ENCODE peak calls at places on chromosome 22, in six cellular contexts. F is ascending aorta; I is thoracic aorta; U is CD4-positive, CD25-positive, alpha-beta regulatory T cell; M is left ventricle myocardium inferior; K is mucosa of descending colon. L is an unnamed sample. For H3K36me3 and H3K9me3, the result is how much of the 10 kb centered on the place peaks cover.

GRCh38 chr22:36806824-36807223 is 10.0 kb downstream of the PVALB start:
- DNase-seq in M (no peak), I (no peak), U (no peak), F (no peak), K (no peak), L (no peak)

GRCh38 chr22:27993774-27994350 is 74.8 kb upstream of the PITPNB start:
- DNase-seq in K (no peak), I (no peak), M (no peak), F (peak), U (no peak), L (no peak)

GRCh38 chr22:19473578-19473977 is 5.4 kb downstream of the UFD1 start:
- DNase-seq in U (no peak), I (no peak), K (no peak), F (no peak), M (no peak), L (no peak)

GRCh38 chr22:20589614-20590476 is 82.4 kb downstream of the MED15 start:
- DNase-seq in I (no peak), F (no peak), M (no peak), K (no peak), U (no peak), L (no peak)

GRCh38 chr22:25545117-25545516 is 19.4 kb upstream of the GRK3 start:
- DNase-seq in M (no peak), K (no peak), U (no peak), F (no peak), I (no peak), L (no peak)

GRCh38 chr22:20429254-20430100 is 8.1 kb downstream of the SCARF2 start:
- DNase-seq in U (peak), I (no peak), K (peak), F (no peak), M (peak), L (peak)

GRCh38 chr22:38924197-38924952 is 33.0 kb upstream of the APOBEC3A start:
- DNase-seq in I (peak), F (peak), U (no peak), M (peak), K (peak), L (peak)

GRCh38 chr22:39214383-39215069 is 30.3 kb downstream of the PDGFB start:
- DNase-seq in F (peak), K (no peak), M (no peak), I (no peak), U (no peak), L (no peak)

GRCh38 chr22:23752090-23752691 is 1.3 kb upstream of the ZNF70 start:
- DNase-seq in U (no peak), K (no peak), I (no peak), F (no peak), M (no peak), L (no peak)

GRCh38 chr22:32831571-32831970 is 30.1 kb downstream of the TIMP3 start:
- DNase-seq in F (no peak), I (no peak), M (no peak), K (no peak), U (no peak), L (no peak)

GRCh38 chr22:26172389-26172990 is 3.2 kb downstream of the SEZ6L start:
- DNase-seq in K (peak), I (no peak), M (no peak), U (no peak), F (no peak), L (no peak)

GRCh38 chr22:36470162-36470993 is 11.1 kb downstream of the TXN2 start:
- DNase-seq in U (peak), K (peak), I (no peak), M (peak), F (peak), L (peak)

GRCh38 chr22:22684605-22685561 is 40.5 kb downstream of the GGTLC2 start:
- DNase-seq in F (peak), U (no peak), M (no peak), K (peak), I (no peak), L (no peak)

GRCh38 chr22:32202161-32202538 is 2.7 kb downstream of the RFPL2 start:
- DNase-seq in F (no peak), I (no peak), U (no peak), M (no peak), K (no peak), L (no peak)

GRCh38 chr22:27836181-27836580 is 34.6 kb upstream of the MN1 start:
- DNase-seq in K (no peak), M (no peak), F (peak), I (no peak), U (no peak), L (no peak)

GRCh38 chr22:20887375-20887774 is 28.6 kb downstream of the SNAP29 start:
- DNase-seq in K (no peak), U (no peak), I (no peak), M (no peak), F (no peak), L (no peak)

GRCh38 chr22:29332886-29333496 is 17.5 kb upstream of the RASL10A start:
- DNase-seq in F (no peak), M (no peak), U (no peak), K (no peak), I (no peak), L (no peak)

GRCh38 chr22:29335656-29336055 is 20.2 kb upstream of the RASL10A start:
- DNase-seq in U (no peak), F (no peak), K (no peak), M (no peak), I (no peak), L (no peak)

GRCh38 chr22:29336751-29337490 is 21.4 kb upstream of the RASL10A start:
- DNase-seq in I (no peak), U (no peak), F (no peak), K (no peak), M (peak), L (no peak)

GRCh38 chr22:29334148-29334547 is 18.7 kb upstream of the RASL10A start:
- DNase-seq in I (no peak), F (no peak), U (no peak), K (no peak), M (no peak), L (no peak)

DNA sequence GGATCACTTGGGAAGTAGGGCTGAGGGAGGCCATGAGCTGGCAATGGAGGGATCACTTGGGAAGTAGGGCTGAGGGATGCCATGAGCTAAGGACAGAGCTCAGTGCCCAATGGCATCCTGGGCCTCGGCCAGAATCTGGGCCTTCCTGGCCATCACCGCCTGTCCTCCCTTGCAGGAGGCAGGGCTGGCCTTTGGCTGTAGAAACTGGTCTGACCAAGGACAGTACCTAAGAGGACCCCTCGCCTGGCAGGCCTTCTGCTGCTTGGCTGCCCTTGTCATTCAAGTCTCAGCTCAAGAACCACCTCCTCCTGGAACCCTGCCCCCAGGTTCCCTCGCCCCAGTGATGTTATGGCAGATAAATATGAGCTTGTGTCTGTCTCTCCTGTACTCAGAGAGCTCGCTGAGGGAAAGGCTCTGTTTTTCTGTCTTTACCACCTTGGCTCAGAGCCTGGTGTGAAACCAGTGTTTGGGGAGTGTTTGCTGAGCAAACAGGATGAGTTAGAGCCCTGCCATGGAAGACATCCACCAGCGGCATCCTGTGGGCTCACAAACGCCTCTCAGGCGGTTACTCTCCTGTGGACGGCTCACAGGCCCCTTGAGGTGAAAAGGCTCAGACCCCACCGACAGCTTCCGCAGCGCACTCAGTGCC is 19.3 kb upstream of the RASL10A start:
- DNase-seq in K (no peak), F (no peak), I (no peak), U (no peak), M (no peak), L (no peak)
- H3K36me3 ChIP-seq in K (under half), F (half or more), I (under half), U (half or more), M (half or more), L (half or more)

GRCh38 chr22:41915035-41915782 is at the start of gene SHISA8:
- DNase-seq in M (peak), U (peak), I (no peak), K (peak), F (no peak), L (no peak)
- H3K4me3 ChIP-seq in M (peak), U (no peak), I (peak), K (no peak), F (peak), L (no peak)

DNA sequence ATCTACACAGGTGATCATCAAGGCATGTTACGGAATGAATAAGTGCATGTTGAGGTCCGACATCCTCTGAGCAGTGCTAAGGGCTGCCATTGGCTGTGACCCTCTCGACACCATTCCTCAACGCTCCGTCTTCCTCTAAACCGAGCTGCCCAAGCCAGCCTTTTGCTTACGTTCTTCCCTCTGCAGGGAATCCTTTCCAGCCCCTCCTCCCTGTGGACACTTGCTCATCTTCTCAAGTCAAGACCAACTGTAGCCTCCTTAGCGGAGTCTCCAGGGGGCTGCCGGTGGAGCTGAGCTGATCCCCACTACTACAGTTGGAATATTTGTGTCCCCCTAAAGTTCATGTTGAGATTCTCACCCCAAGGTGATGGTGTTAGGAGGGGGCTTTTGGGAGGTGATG is 781.0 kb downstream of the TBC1D22A start:
- DNase-seq in K (no peak), M (no peak), U (no peak), I (no peak), F (peak), L (peak)
- H3K9me3 ChIP-seq in K (under half), M (under half), U (under half), I (under half), F (under half), L (under half)

DNA sequence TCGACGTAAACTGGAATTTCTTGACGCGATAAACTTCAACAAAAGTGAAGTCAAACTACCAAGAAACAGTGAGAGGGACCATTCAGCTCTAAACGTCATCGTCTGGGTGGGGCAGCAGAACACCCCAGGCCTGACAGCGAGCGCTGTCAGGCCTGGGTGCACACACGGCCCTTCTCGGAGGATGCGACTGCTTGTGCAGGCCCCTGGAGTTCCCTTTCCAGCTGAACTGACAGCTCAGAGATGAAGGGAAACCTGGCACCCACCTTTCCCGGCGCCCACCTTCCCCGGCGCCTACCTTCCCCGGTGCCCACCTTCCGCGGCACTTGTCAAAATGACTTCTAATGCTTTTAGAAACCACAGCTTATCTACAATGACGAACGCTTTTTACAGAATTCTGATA is 47.9 kb downstream of the CERK start:
- DNase-seq in U (no peak), K (peak), F (no peak), M (peak), I (no peak), L (no peak)
- H3K36me3 ChIP-seq in U (half or more), K (under half), F (half or more), M (half or more), I (under half), L (half or more)

DNA sequence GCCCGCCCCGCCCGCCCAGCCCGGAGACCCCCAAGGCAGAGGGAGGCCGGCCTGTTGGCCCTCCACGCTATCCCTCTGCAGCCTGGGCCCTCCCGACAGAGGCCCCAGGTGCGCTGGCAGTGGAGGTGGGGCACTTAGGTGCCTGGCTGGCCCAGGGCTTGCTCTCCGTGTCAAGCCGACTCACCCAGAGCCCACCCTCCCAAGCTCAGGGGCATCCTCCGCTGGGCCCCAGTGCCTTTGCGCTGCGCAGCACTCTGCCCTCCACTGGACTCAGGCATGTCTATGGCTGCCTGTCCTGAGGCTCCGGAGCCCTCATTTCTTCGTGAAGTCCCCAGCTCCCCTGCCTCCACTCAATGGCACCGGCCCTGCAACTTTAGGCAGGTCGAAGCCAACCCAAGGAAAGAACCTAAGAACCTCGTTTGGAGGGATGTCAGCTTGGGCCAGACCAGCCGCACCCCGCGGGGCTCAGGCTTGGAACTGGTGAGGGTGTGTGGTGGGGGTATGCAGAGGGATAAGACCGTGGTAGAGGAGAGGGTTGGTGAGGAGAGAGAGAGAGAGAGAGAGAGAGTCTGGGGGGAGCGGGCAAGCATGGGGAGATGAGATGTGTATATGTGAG is 6.1 kb downstream of the SMIM45 start:
- DNase-seq in I (no peak), U (no peak), K (peak), M (no peak), F (no peak), L (no peak)
- H3K4me3 ChIP-seq in I (peak), U (no peak), K (no peak), M (peak), F (peak), L (no peak)

DNA sequence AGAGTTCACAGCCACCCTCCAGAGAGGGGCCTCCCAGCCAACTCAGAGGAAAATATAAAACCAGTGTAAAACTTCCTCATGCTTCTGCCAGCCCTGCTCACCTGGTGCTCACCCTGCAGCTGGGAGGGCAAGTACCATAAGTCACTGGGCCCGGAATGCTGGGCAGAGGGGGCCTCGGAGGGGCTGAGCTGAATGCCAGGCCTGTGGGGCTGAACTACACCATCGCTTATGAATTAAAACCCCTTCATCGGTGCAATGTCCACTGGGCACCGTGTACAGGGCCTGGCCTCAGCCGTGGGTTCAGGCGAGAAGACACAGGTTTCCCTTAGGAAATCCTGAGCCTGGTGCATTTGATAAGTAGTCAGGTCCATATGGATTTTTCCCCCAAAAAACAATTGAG is 828.6 kb downstream of the TBC1D22A start:
- DNase-seq in I (no peak), K (no peak), F (peak), M (no peak), U (no peak), L (no peak)
- H3K9me3 ChIP-seq in I (under half), K (under half), F (under half), M (under half), U (under half), L (under half)

GRCh38 chr22:40216041-40216756 is 38.5 kb downstream of the TNRC6B start:
- DNase-seq in F (peak), U (no peak), M (no peak), I (no peak), K (no peak), L (no peak)
- H3K36me3 ChIP-seq in F (under half), U (under half), M (under half), I (under half), K (under half), L (under half)

GRCh38 chr22:44645083-44645482 is 56.9 kb upstream of the PRR5 start:
- DNase-seq in U (no peak), M (no peak), F (no peak), I (no peak), K (no peak), L (no peak)

GRCh38 chr22:44640618-44641155 is 61.3 kb upstream of the PRR5 start:
- DNase-seq in F (no peak), M (no peak), I (no peak), U (no peak), K (no peak), L (no peak)

GRCh38 chr22:44642096-44642644 is 59.8 kb upstream of the PRR5 start:
- DNase-seq in F (no peak), U (no peak), K (no peak), M (no peak), I (no peak), L (no peak)

GRCh38 chr22:44638966-44639739 is 62.9 kb upstream of the PRR5 start:
- DNase-seq in F (no peak), K (no peak), U (no peak), M (no peak), I (no peak), L (no peak)

GRCh38 chr22:44639891-44640617 is 62.0 kb upstream of the PRR5 start:
- DNase-seq in U (no peak), K (no peak), F (no peak), I (no peak), M (no peak), L (no peak)
- H3K4me3 ChIP-seq in U (no peak), K (no peak), F (no peak), I (no peak), M (no peak), L (no peak)

GRCh38 chr22:48980918-48981317 is 846.8 kb downstream of the BRD1 start:
- DNase-seq in I (no peak), M (no peak), U (no peak), K (no peak), F (no peak), L (no peak)

GRCh38 chr22:48980409-48980808 is 847.3 kb downstream of the BRD1 start:
- DNase-seq in M (no peak), U (no peak), K (no peak), F (no peak), I (no peak), L (no peak)

GRCh38 chr22:48982321-48982905 is 845.3 kb downstream of the BRD1 start:
- DNase-seq in M (no peak), U (no peak), I (no peak), F (no peak), K (no peak), L (no peak)

GRCh38 chr22:48979482-48979881 is 848.2 kb downstream of the BRD1 start:
- DNase-seq in U (no peak), M (no peak), I (no peak), K (no peak), F (no peak), L (no peak)

GRCh38 chr22:48981671-48982070 is 846.0 kb downstream of the BRD1 start:
- DNase-seq in K (no peak), M (no peak), F (no peak), U (no peak), I (no peak), L (no peak)
- H3K9me3 ChIP-seq in K (under half), M (under half), F (under half), U (under half), I (under half), L (under half)

GRCh38 chr22:42874010-42874409 is 16.9 kb upstream of the ARFGAP3 start:
- DNase-seq in M (no peak), K (no peak), F (no peak), I (no peak), U (no peak), L (no peak)

GRCh38 chr22:42871146-42872050 is 14.3 kb upstream of the ARFGAP3 start:
- DNase-seq in F (no peak), U (no peak), K (no peak), M (no peak), I (no peak), L (no peak)

GRCh38 chr22:42876041-42876440 is 19.0 kb upstream of the ARFGAP3 start:
- DNase-seq in U (no peak), I (no peak), M (no peak), F (no peak), K (no peak), L (no peak)

GRCh38 chr22:42872821-42873220 is 15.7 kb upstream of the ARFGAP3 start:
- DNase-seq in U (no peak), K (no peak), F (no peak), M (no peak), I (no peak), L (no peak)

DNA sequence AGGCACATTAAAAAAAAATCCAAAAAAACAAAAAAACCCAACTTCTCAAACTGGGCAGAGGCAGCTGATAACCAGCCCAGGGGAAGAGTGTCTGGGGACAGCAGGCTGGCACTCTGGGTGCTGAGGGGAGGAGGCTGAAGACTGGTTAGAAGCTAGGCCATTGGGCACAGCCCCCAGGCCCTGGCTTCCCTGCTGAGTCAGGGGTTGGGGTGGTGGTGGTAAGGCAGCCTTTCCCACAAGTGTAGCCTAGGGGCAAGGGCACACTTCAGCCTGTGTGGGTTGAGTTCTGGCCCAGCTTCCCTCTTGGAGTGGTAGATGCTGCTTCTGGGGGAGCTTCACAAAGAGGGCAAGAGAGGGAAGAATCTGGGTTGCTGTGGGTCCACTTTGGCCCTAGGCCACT is 16.3 kb upstream of the ARFGAP3 start:
- DNase-seq in M (no peak), I (no peak), F (no peak), U (no peak), K (no peak), L (no peak)
- H3K36me3 ChIP-seq in M (half or more), I (half or more), F (half or more), U (half or more), K (under half), L (half or more)

L was measured in lung.